ENCODE peak calls at places on chromosome 1, in ten cellular contexts. D is endothelial cell of umbilical vein, H is H1, L is upper lobe of left lung, B is prostate gland, E is tibial nerve, Y is heart left ventricle, J is ovary, R is right lobe of liver, T is uterus. M is an unnamed sample. For H3K4me1 and H3K27me3, the result is how much of the 10 kb centered on the place peaks cover.

GRCh38 chr1:36199934-36200741 is 24.1 kb upstream of the THRAP3 start:
- DNase-seq in T (no peak), L (peak), E (no peak), Y (peak), H (no peak), D (no peak), J (no peak), B (peak), R (no peak), M (peak)

GRCh38 chr1:38451541-38451993 is 405.0 kb upstream of the POU3F1 start:
- DNase-seq in L (no peak), T (no peak), J (no peak), E (no peak), H (peak), B (no peak), R (no peak), D (no peak), Y (no peak), M (no peak)

GRCh38 chr1:110487676-110488075 is 31.3 kb downstream of the KCNA10 start:
- DNase-seq in B (no peak), T (no peak), L (no peak), D (no peak), E (no peak), R (no peak), J (no peak), Y (no peak), H (no peak), M (no peak)

GRCh38 chr1:91806777-91807700 is 78.9 kb downstream of the TGFBR3 start:
- DNase-seq in B (no peak), R (no peak), H (no peak), Y (no peak), T (no peak), E (no peak), D (peak), L (no peak), J (no peak), M (no peak)

GRCh38 chr1:193537266-193538003 is 351.0 kb upstream of the B3GALT2 start:
- DNase-seq in T (no peak), J (no peak), H (no peak), Y (no peak), B (no peak), D (no peak), R (no peak), L (no peak), E (no peak), M (peak)

GRCh38 chr1:240363315-240363714 is 248.6 kb downstream of the GREM2 start:
- DNase-seq in D (no peak), T (no peak), R (no peak), H (no peak), J (no peak), Y (no peak), E (no peak), L (no peak), B (no peak), M (no peak)

GRCh38 chr1:113874017-113874879 is 2.7 kb upstream of the PTPN22 start:
- DNase-seq in J (no peak), T (no peak), R (no peak), D (peak), Y (no peak), B (no peak), H (no peak), E (no peak), L (no peak), M (peak)

GRCh38 chr1:27752372-27752771 is 20.6 kb upstream of the STX12 start:
- DNase-seq in L (no peak), Y (no peak), D (no peak), E (no peak), H (no peak), J (no peak), T (no peak), R (no peak), B (no peak), M (no peak)

GRCh38 chr1:96464991-96465875 is 256.4 kb upstream of the PTBP2 start:
- DNase-seq in D (no peak), J (no peak), R (peak), H (no peak), B (no peak), L (no peak), Y (peak), T (no peak), E (peak), M (peak)

GRCh38 chr1:186976700-186977099 is 148.0 kb downstream of the PLA2G4A start:
- DNase-seq in R (no peak), L (no peak), J (no peak), E (no peak), H (no peak), Y (no peak), D (no peak), B (no peak), T (no peak), M (no peak)

GRCh38 chr1:40709100-40709801 is 17.7 kb downstream of the NFYC start:
- DNase-seq in R (peak), L (peak), E (peak), T (peak), D (peak), H (peak), B (peak), J (peak), Y (peak), M (peak)

GRCh38 chr1:77282866-77283539 is 1.2 kb downstream of the AK5 start:
- DNase-seq in L (no peak), H (peak), Y (no peak), R (no peak), T (no peak), D (peak), E (no peak), B (no peak), J (no peak), M (no peak)

GRCh38 chr1:213414901-213415300 is 363.9 kb downstream of the RPS6KC1 start:
- DNase-seq in Y (no peak), B (no peak), R (no peak), E (no peak), D (no peak), T (no peak), H (no peak), L (no peak), J (no peak), M (no peak)

GRCh38 chr1:26288311-26288941 is 8.5 kb downstream of the SH3BGRL3 start:
- DNase-seq in E (no peak), Y (no peak), D (no peak), L (peak), H (no peak), R (no peak), T (no peak), B (no peak), J (no peak), M (no peak)

GRCh38 chr1:170321113-170321512 is 175.4 kb downstream of the NTMT2 start:
- DNase-seq in D (no peak), L (no peak), H (no peak), B (no peak), T (no peak), Y (no peak), R (no peak), E (no peak), J (no peak), M (no peak)

GRCh38 chr1:6475381-6476133 is 9.6 kb upstream of the TNFRSF25 start:
- DNase-seq in E (peak), H (peak), L (peak), J (peak), R (peak), B (peak), T (peak), D (no peak), Y (peak), M (peak)

GRCh38 chr1:200355815-200356214 is 54.0 kb downstream of the ZNF281 start:
- DNase-seq in H (no peak), R (no peak), B (no peak), D (no peak), L (no peak), T (no peak), Y (no peak), J (no peak), E (no peak), M (no peak)

GRCh38 chr1:96329121-96329520 is 392.5 kb upstream of the PTBP2 start:
- DNase-seq in J (no peak), T (no peak), E (no peak), Y (no peak), H (no peak), B (no peak), R (no peak), D (peak), L (no peak), M (no peak)

GRCh38 chr1:6141601-6142000 is 38.5 kb downstream of the CHD5 start:
- DNase-seq in L (no peak), T (no peak), R (no peak), E (no peak), J (no peak), H (peak), D (no peak), B (no peak), Y (no peak), M (no peak)

GRCh38 chr1:86541859-86542258 is 5.0 kb upstream of the CLCA4 start:
- DNase-seq in D (no peak), L (no peak), J (no peak), H (no peak), T (no peak), R (no peak), Y (no peak), E (no peak), B (no peak), M (no peak)

GRCh38 chr1:236545621-236546169 is 21.9 kb downstream of the LGALS8 start:
- DNase-seq in D (no peak), E (no peak), B (no peak), R (no peak), H (no peak), Y (no peak), T (no peak), J (no peak), L (no peak), M (no peak)

GRCh38 chr1:3369437-3370076 is 84.9 kb upstream of the ARHGEF16 start:
- DNase-seq in Y (peak), R (no peak), E (peak), D (no peak), B (no peak), T (peak), J (peak), L (no peak), H (no peak), M (no peak)

GRCh38 chr1:109668123-109668800 is 405 bp downstream of the GSTM2 start:
- DNase-seq in J (no peak), D (no peak), R (no peak), Y (no peak), B (no peak), E (no peak), L (no peak), H (no peak), T (no peak), M (no peak)

GRCh38 chr1:178733972-178734371 is 8.9 kb downstream of the RALGPS2 start:
- DNase-seq in D (no peak), E (no peak), B (no peak), R (no peak), J (no peak), Y (no peak), T (no peak), L (no peak), H (no peak), M (no peak)

GRCh38 chr1:40610156-40610555 is 55.3 kb downstream of the RIMS3 start:
- DNase-seq in L (no peak), T (no peak), H (no peak), B (no peak), E (no peak), Y (no peak), J (no peak), D (no peak), R (peak), M (no peak)

GRCh38 chr1:207004931-207005830 is 27.4 kb downstream of the C1orf116 start:
- DNase-seq in E (peak), J (no peak), R (peak), B (no peak), T (no peak), Y (no peak), L (peak), H (peak), D (peak), M (peak)

GRCh38 chr1:6053206-6053546 is 7.5 kb downstream of the KCNAB2 start:
- DNase-seq in B (no peak), J (no peak), R (no peak), E (no peak), D (no peak), Y (no peak), L (no peak), H (no peak), T (no peak), M (no peak)

GRCh38 chr1:19468397-19468956 is 16.9 kb downstream of the CAPZB start:
- DNase-seq in J (no peak), E (no peak), L (peak), D (no peak), B (no peak), Y (peak), T (no peak), R (no peak), H (no peak), M (no peak)

GRCh38 chr1:205058853-205059252 is 15.8 kb downstream of the CNTN2 start:
- DNase-seq in J (no peak), R (no peak), L (no peak), H (no peak), T (no peak), E (no peak), D (no peak), B (no peak), Y (no peak), M (no peak)

GRCh38 chr1:81237531-81238528 is 562.9 kb upstream of the ADGRL2 start:
- DNase-seq in B (no peak), R (no peak), E (no peak), J (no peak), D (peak), Y (no peak), T (no peak), H (no peak), L (no peak), M (no peak)

GRCh38 chr1:78677788-78678187 is 28.2 kb downstream of the IFI44 start:
- DNase-seq in L (no peak), H (no peak), T (no peak), R (no peak), E (no peak), D (no peak), J (no peak), B (no peak), Y (no peak), M (no peak)

GRCh38 chr1:52727114-52727586 is 897 bp downstream of the ZYG11B start:
- DNase-seq in D (peak), Y (no peak), H (no peak), R (peak), T (no peak), B (no peak), J (no peak), L (peak), E (no peak), M (no peak)

GRCh38 chr1:54664364-54664763 is 22.8 kb downstream of the MROH7 start:
- DNase-seq in B (no peak), T (no peak), Y (no peak), L (no peak), E (no peak), J (no peak), D (no peak), R (no peak), H (no peak), M (no peak)

GRCh38 chr1:247843411-247843810 is 1.7 kb upstream of the OR11L1 start:
- DNase-seq in D (no peak), T (no peak), R (no peak), L (no peak), J (no peak), E (no peak), Y (no peak), B (no peak), H (no peak), M (no peak)

GRCh38 chr1:59305188-59305587 is 8.3 kb downstream of the FGGY start:
- DNase-seq in R (no peak), Y (no peak), H (no peak), T (no peak), E (no peak), J (no peak), L (no peak), D (no peak), B (no peak), M (no peak)

GRCh38 chr1:116586741-116587143 is 15.9 kb upstream of the CD58 start:
- DNase-seq in B (no peak), E (no peak), R (no peak), T (no peak), H (no peak), J (no peak), Y (no peak), L (no peak), D (no peak), M (no peak)

GRCh38 chr1:120176092-120176855 is at the start of gene SEC22B:
- DNase-seq in E (peak), D (peak), Y (peak), J (peak), H (peak), B (peak), L (peak), T (peak), R (peak), M (peak)
- TF ChIP-seq POLR2A in E (peak), D (peak), Y (no peak), J (peak), H (peak), B (peak), L (peak), T (peak), R (peak), M (peak)

DNA sequence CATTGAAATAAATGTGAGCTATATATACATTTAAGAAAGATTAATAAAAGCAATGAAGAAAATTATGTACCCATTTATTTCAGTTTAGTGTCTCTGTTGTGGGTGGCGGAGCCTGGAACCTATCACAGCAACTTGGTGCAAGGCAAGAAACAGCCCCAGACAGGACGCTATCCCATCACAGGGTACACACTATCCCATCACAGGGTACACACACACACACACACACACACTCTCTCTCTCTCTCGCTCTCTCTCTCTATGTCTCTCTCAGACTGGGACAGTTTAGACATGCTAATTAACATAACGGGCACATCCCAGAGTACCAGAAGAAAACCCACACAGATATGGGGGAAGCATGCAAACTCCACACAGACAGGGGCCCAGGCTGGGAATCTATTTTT is 6.5 kb upstream of the IL6R start:
- DNase-seq in H (no peak), Y (no peak), L (no peak), T (no peak), J (no peak), R (no peak), D (no peak), E (no peak), B (no peak), M (no peak)
- H3K4me1 ChIP-seq in H (under half), Y (under half), L (under half), T (under half), J (under half), R (under half), D (under half), E (under half), B (under half), M (under half)

GRCh38 chr1:161176468-161177111 is 717 bp downstream of the B4GALT3 start:
- DNase-seq in D (no peak), R (no peak), H (no peak), T (no peak), E (no peak), B (no peak), Y (no peak), J (no peak), L (no peak), M (no peak)

GRCh38 chr1:161174911-161175310 is 2.4 kb downstream of the B4GALT3 start:
- DNase-seq in D (no peak), R (no peak), L (no peak), Y (no peak), J (no peak), H (no peak), T (no peak), B (no peak), E (no peak), M (no peak)

GRCh38 chr1:161177936-161178244 is 583 bp upstream of the B4GALT3 start:
- DNase-seq in D (no peak), T (no peak), Y (no peak), E (no peak), B (no peak), L (no peak), R (no peak), H (no peak), J (peak), M (no peak)

GRCh38 chr1:161177112-161177935 is at the start of gene B4GALT3:
- DNase-seq in B (peak), Y (peak), D (peak), E (peak), J (peak), T (peak), L (peak), H (peak), R (peak), M (peak)

DNA sequence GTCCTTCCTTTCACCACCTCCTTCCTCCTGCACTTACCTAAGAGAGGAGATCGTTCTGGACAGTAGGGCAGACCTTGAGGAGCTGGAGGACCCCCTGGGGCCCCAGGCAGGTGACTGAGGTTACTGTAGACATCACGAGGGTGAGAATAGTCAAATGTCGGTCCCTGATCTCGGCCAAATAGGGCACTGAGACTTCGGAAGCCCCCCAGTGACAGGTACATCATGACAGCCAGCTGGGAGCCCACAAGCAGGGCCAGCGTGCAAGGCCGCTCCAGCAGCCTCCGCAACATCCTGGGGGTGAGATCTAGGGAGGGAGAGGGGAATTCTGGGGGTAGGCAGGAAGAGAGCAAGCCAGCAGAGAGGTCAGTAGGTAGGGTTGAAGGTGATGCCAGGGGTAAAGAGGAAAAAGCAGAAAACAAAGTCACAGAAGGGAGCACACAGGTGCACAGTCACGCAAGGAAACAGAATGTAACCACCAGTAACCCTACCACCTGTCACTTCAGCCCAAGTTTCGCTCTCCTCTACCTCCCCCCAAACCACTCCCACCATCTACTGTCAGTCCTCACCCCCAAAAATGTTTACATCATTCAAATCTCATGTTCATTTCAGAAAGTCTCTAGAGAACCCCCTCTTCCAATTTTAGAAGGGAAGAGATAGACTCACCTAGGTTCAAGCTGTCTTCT is 1.4 kb downstream of the B4GALT3 start:
- DNase-seq in J (no peak), Y (no peak), L (no peak), B (no peak), H (no peak), E (no peak), D (no peak), T (no peak), R (no peak), M (no peak)
- H3K27me3 ChIP-seq in J (under half), Y (under half), L (under half), B (under half), H (under half), E (under half), D (under half), T (under half), R (under half), M (under half)

DNA sequence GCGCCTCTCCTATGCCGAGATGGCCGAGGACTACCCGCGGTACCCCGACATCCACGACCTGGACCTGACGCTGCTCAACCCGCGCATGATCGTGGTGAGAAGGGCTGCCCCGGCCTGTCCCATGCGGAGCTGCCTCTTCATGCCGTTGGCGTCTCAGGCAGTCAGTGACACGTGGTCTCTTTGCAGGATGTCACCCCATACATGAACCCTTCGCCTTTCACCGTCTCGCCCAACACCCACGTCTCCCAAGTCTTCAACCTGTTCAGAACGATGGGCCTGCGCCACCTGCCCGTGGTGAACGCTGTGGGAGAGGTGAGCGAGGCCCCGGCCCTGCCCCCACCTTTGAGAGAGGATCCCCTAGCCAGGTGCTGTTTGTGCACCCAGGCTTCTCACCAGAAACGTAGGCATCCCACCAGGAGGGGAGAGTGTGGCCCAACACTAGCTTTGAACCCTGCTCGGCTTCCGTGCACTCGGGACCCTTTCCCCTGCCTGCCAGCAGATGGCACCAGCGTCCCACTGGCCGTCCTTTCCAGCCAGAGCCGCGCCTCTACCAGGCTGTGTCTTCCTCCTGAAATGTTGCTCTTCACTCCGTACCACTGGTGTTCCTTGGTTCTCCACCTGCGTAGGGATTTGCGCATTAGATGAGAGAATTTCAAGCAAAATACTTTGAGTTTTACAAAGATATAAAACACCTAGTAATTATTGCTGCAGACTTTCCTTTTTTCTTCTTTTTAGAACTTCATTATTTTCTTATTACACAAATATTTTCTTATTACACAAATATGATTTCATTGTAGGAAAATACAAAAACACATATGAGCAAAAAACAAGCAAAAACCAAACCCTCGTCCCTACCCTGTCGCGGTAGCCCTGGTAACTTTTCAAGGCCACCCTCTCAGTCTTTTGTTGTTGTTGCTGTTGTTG is 9.0 kb downstream of the NPPA start:
- DNase-seq in D (peak), L (peak), R (peak), E (peak), B (peak), J (peak), Y (peak), H (peak), T (peak), M (peak)
- TF ChIP-seq POLR2A in D (no peak), L (no peak), R (no peak), E (no peak), B (no peak), J (no peak), Y (no peak), H (no peak), T (no peak), M (no peak)

GRCh38 chr1:156481527-156481926 is 19.0 kb downstream of the MEF2D start:
- DNase-seq in Y (no peak), D (no peak), B (no peak), L (no peak), H (no peak), R (no peak), E (no peak), T (no peak), J (no peak), M (no peak)
- H3K4me1 ChIP-seq in Y (half or more), D (under half), B (under half), L (under half), H (under half), R (under half), E (under half), T (under half), J (under half), M (under half)